ENCODE peak calls at places on chromosomes 5 and 9, in six cellular contexts. W is GM12878, T is HepG2, B is K562, Q is H1, H is GM12892. Y is an unnamed sample.

GRCh38 chr5:3197699-3198098 is 397.9 kb upstream of the IRX1 start:
- DNase-seq in B (no peak), W (no peak), T (no peak), Q (peak), H (no peak), Y (no peak)

GRCh38 chr5:74390306-74390637 is 250.3 kb downstream of the ENC1 start:
- DNase-seq in Q (no peak), T (no peak), W (no peak), H (no peak), B (no peak), Y (no peak)

GRCh38 chr9:132681561-132681960 is 11.3 kb downstream of the GTF3C4 start:
- DNase-seq in W (no peak), H (no peak), B (no peak), T (no peak), Q (no peak), Y (no peak)

GRCh38 chr9:111399772-111400563 is 69.9 kb upstream of the OR2K2 start:
- DNase-seq in H (no peak), B (peak), W (no peak), T (peak), Q (peak), Y (no peak)

GRCh38 chr9:120775859-120776258 is 17.4 kb downstream of the FBXW2 start:
- DNase-seq in W (no peak), B (peak), H (no peak), Q (no peak), T (no peak), Y (no peak)

GRCh38 chr9:87615547-87616148 is 110.3 kb upstream of the CTSL start:
- DNase-seq in B (no peak), Q (no peak), T (no peak), W (no peak), H (no peak), Y (no peak)

GRCh38 chr9:126001581-126002225 is 254.5 kb downstream of the PBX3 start:
- DNase-seq in B (no peak), W (no peak), T (no peak), H (no peak), Q (no peak), Y (no peak)

GRCh38 chr5:124888050-124888506 is 141.6 kb upstream of the ZNF608 start:
- DNase-seq in B (peak), H (no peak), Q (no peak), T (peak), W (no peak), Y (no peak)

GRCh38 chr5:86679529-86679928 is 61.8 kb downstream of the COX7C start:
- DNase-seq in H (no peak), T (peak), B (peak), W (no peak), Q (no peak), Y (peak)

GRCh38 chr5:132204736-132205135 is 22.9 kb downstream of the P4HA2 start:
- DNase-seq in T (no peak), Q (no peak), H (no peak), W (no peak), B (no peak), Y (no peak)

GRCh38 chr5:132204330-132204729 is 23.3 kb downstream of the P4HA2 start:
- DNase-seq in B (no peak), T (no peak), W (no peak), H (no peak), Q (no peak), Y (no peak)

GRCh38 chr5:132202711-132203463 is 24.8 kb downstream of the P4HA2 start:
- DNase-seq in B (no peak), T (no peak), H (no peak), Q (no peak), W (no peak), Y (no peak)

GRCh38 chr5:132203916-132204315 is 23.7 kb downstream of the P4HA2 start:
- DNase-seq in H (no peak), Q (no peak), B (no peak), T (no peak), W (no peak), Y (no peak)

DNA sequence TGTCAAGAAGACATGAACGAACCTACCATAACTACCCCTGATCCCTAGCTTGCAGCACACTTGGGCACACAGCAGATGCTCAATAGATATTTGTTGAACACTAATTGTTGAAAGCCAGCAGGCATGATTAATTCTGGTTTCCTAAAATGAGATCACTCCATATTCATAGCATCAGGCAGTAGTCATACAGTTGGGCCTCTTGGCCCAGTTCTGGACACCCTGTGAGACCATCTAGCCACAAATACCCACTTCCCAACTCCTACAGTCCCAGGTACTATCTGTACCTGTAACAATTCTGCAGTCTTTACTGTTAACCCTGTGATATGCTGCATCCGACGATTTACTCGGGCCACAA is 24.2 kb downstream of the P4HA2 start:
- DNase-seq in H (no peak), W (no peak), T (no peak), Q (no peak), B (no peak), Y (no peak)
- TF ChIP-seq TAF1 in H (no peak), W (no peak), T (no peak), Q (no peak), B (no peak), Y (no peak)

GRCh38 chr5:150762216-150762615 is 3.4 kb upstream of the DCTN4 start:
- DNase-seq in B (no peak), H (no peak), Q (no peak), W (no peak), T (no peak), Y (no peak)

GRCh38 chr5:150759334-150759583 is 442 bp upstream of the DCTN4 start:
- DNase-seq in Q (no peak), T (no peak), B (no peak), W (no peak), H (no peak), Y (no peak)

GRCh38 chr5:150757087-150757649 is 1.6 kb downstream of the DCTN4 start:
- DNase-seq in T (no peak), B (peak), H (no peak), Q (no peak), W (no peak), Y (no peak)

GRCh38 chr5:150758210-150758533 is 645 bp downstream of the DCTN4 start:
- DNase-seq in B (no peak), Q (no peak), W (no peak), H (no peak), T (no peak), Y (no peak)

GRCh38 chr5:150758534-150759333 is at the start of gene DCTN4:
- DNase-seq in H (peak), B (peak), T (peak), Q (peak), W (peak), Y (peak)
- TF ChIP-seq POLR2A in H (peak), B (peak), T (peak), Q (peak), W (peak), Y (peak)

GRCh38 chr9:128552744-128553221 is 396 bp downstream of the SPTAN1 start:
- DNase-seq in Q (peak), W (no peak), T (no peak), H (no peak), B (peak), Y (no peak)
- TF ChIP-seq TAF1 in Q (no peak), W (no peak), T (no peak), H (no peak), B (no peak), Y (no peak)

GRCh38 chr5:141878186-141878770 is at the start of gene PCDH1:
- DNase-seq in H (no peak), B (peak), Q (no peak), W (no peak), T (no peak), Y (no peak)
- TF ChIP-seq POLR2A in H (no peak), B (no peak), Q (no peak), W (no peak), T (no peak), Y (no peak)

GRCh38 chr5:54701179-54701578 is 183.6 kb downstream of the SNX18 start:
- DNase-seq in H (no peak), T (no peak), B (no peak), W (no peak), Q (no peak), Y (no peak)
- TF ChIP-seq TAF1 in H (no peak), T (no peak), B (no peak), W (no peak), Q (no peak), Y (no peak)

DNA sequence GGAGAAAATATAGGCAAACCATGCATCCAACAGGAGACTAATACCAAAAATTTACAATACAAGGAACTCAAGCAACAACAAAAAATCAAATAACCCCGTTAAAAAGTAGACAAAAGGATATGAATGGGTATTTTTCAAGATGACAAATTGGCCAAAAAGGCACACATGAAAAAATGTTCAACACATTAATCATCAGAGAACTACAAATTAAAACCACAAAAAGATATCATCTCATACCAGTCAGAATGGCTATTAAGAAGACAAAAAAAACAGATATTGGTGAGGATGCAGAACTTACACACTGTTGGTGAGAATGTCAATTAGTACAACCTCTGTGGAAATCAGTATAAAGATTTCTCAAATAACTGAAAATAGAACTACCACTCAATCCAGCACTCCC is 35.0 kb downstream of the TEX10 start:
- DNase-seq in H (no peak), W (no peak), Q (no peak), B (no peak), T (no peak), Y (no peak)
- TF ChIP-seq POLR2A in H (no peak), W (no peak), Q (no peak), B (no peak), T (no peak), Y (no peak)